ENCODE peak calls at places on chromosomes 16 and 17, in seven cellular contexts. S, W, D, N, L, U and K are unnamed samples.

GRCh38 chr17:66522591-66523272 is 220.3 kb downstream of the PRKCA start:
- DNase-seq in L (no peak), U (no peak), D (no peak), N (no peak), S (no peak), W (no peak), K (no peak)

GRCh38 chr16:55668337-55669281 is 12.8 kb downstream of the SLC6A2 start:
- DNase-seq in U (peak; percentile 15), D (no peak), L (no peak), N (no peak), W (no peak), S (no peak), K (no peak)

GRCh38 chr16:69762843-69763556 is 868 bp downstream of the WWP2 start:
- DNase-seq in W (no peak), N (no peak), D (no peak), U (peak; percentile 36), L (peak; percentile 39), S (no peak), K (no peak)

GRCh38 chr17:82247175-82247823 is 18.5 kb downstream of the SLC16A3 start:
- DNase-seq in L (no peak), D (no peak), U (no peak), N (no peak), W (no peak), S (no peak), K (no peak)

GRCh38 chr16:8855051-8855786 is 13.6 kb downstream of the CARHSP1 start:
- DNase-seq in N (no peak), L (no peak), W (no peak), D (no peak), U (no peak), S (no peak), K (no peak)

GRCh38 chr16:55711959-55712876 is 56.4 kb downstream of the SLC6A2 start:
- DNase-seq in W (peak; percentile 78), S (peak; percentile 86), D (peak; percentile 89), U (peak; percentile 65), N (peak; percentile 58), L (peak; percentile 47), K (peak; percentile 69)

GRCh38 chr16:85418978-85419491 is 194.1 kb upstream of the GSE1 start:
- DNase-seq in N (peak; percentile 7), S (no peak), D (peak; percentile 77), U (no peak), L (no peak), W (peak; percentile 95), K (peak; percentile 77)

GRCh38 chr17:57462007-57462579 is 205.8 kb downstream of the MSI2 start:
- DNase-seq in W (no peak), N (no peak), S (no peak), L (no peak), D (no peak), U (no peak), K (no peak)

GRCh38 chr17:80703109-80703508 is 158.5 kb downstream of the RPTOR start:
- DNase-seq in U (no peak), L (no peak), D (no peak), S (no peak), W (no peak), N (no peak), K (no peak)

GRCh38 chr16:67563708-67564468 is 1.6 kb downstream of the CTCF start:
- DNase-seq in W (peak; percentile 50), N (no peak), S (no peak), D (peak; percentile 91), L (no peak), U (peak; percentile 80), K (no peak)